ENCODE peak calls at places on chromosome 1, in nine cellular contexts. One of them, this sample, is unnamed. For H3K4me1, the result is how much of the 10 kb centered on the place peaks cover.

GRCh38 chr1:49364676-49365075 is 588.0 kb upstream of the BEND5 start:
- DNase-seq in A673: peak
- DNase-seq in A549: no peak
- DNase-seq in psoas muscle: no peak
- DNase-seq in Panc1: no peak
- DNase-seq in ovary: no peak
- DNase-seq in GM23338: peak
- DNase-seq in heart left ventricle: no peak
- DNase-seq in CD8-positive, alpha-beta T cell: no peak
- DNase-seq in this sample: no peak

GRCh38 chr1:192788184-192788583 is 20.7 kb upstream of the RGS2 start:
- DNase-seq in ovary: no peak
- DNase-seq in psoas muscle: no peak
- DNase-seq in CD8-positive, alpha-beta T cell: no peak
- DNase-seq in heart left ventricle: peak
- DNase-seq in A549: peak
- DNase-seq in A673: peak
- DNase-seq in GM23338: peak
- DNase-seq in Panc1: peak
- DNase-seq in this sample: no peak

GRCh38 chr1:112849967-112850641 is 105.9 kb downstream of the SLC16A1 start:
- DNase-seq in heart left ventricle: no peak
- DNase-seq in GM23338: peak
- DNase-seq in CD8-positive, alpha-beta T cell: no peak
- DNase-seq in A549: no peak
- DNase-seq in ovary: no peak
- DNase-seq in psoas muscle: no peak
- DNase-seq in Panc1: no peak
- DNase-seq in A673: no peak
- DNase-seq in this sample: no peak

GRCh38 chr1:147389532-147390184 is 147.2 kb downstream of the CHD1L start:
- DNase-seq in A549: peak
- DNase-seq in Panc1: peak
- DNase-seq in psoas muscle: peak
- DNase-seq in heart left ventricle: no peak
- DNase-seq in CD8-positive, alpha-beta T cell: no peak
- DNase-seq in ovary: no peak
- DNase-seq in A673: peak
- DNase-seq in GM23338: peak
- DNase-seq in this sample: no peak

GRCh38 chr1:226123591-226124471 is 61.3 kb downstream of the H3-3A start:
- DNase-seq in CD8-positive, alpha-beta T cell: no peak
- DNase-seq in A549: no peak
- DNase-seq in ovary: no peak
- DNase-seq in psoas muscle: no peak
- DNase-seq in heart left ventricle: no peak
- DNase-seq in GM23338: no peak
- DNase-seq in A673: no peak
- DNase-seq in Panc1: no peak
- DNase-seq in this sample: no peak

GRCh38 chr1:178870944-178871343 is at the start of gene ANGPTL1:
- DNase-seq in A673: peak
- DNase-seq in A549: no peak
- DNase-seq in Panc1: no peak
- DNase-seq in heart left ventricle: peak
- DNase-seq in psoas muscle: no peak
- DNase-seq in GM23338: peak
- DNase-seq in ovary: no peak
- DNase-seq in CD8-positive, alpha-beta T cell: no peak
- DNase-seq in this sample: no peak

GRCh38 chr1:52142220-52143153 is 598 bp downstream of the ZFYVE9 start:
- DNase-seq in A673: peak
- DNase-seq in CD8-positive, alpha-beta T cell: peak
- DNase-seq in Panc1: no peak
- DNase-seq in psoas muscle: peak
- DNase-seq in GM23338: peak
- DNase-seq in ovary: peak
- DNase-seq in heart left ventricle: peak
- DNase-seq in A549: peak
- DNase-seq in this sample: peak

GRCh38 chr1:209706622-209707021 is 2.0 kb downstream of the HSD11B1 start:
- DNase-seq in A673: no peak
- DNase-seq in psoas muscle: no peak
- DNase-seq in GM23338: no peak
- DNase-seq in CD8-positive, alpha-beta T cell: no peak
- DNase-seq in A549: no peak
- DNase-seq in Panc1: no peak
- DNase-seq in heart left ventricle: no peak
- DNase-seq in ovary: no peak
- DNase-seq in this sample: no peak

GRCh38 chr1:218345673-218346390 is 696 bp downstream of the TGFB2 start:
- DNase-seq in GM23338: peak
- DNase-seq in psoas muscle: peak
- DNase-seq in ovary: peak
- DNase-seq in A549: peak
- DNase-seq in Panc1: no peak
- DNase-seq in A673: peak
- DNase-seq in heart left ventricle: peak
- DNase-seq in CD8-positive, alpha-beta T cell: no peak
- DNase-seq in this sample: peak

GRCh38 chr1:56034222-56034621 is 545.1 kb downstream of the PLPP3 start:
- DNase-seq in Panc1: no peak
- DNase-seq in CD8-positive, alpha-beta T cell: no peak
- DNase-seq in heart left ventricle: no peak
- DNase-seq in A549: no peak
- DNase-seq in psoas muscle: no peak
- DNase-seq in A673: no peak
- DNase-seq in GM23338: no peak
- DNase-seq in ovary: no peak
- DNase-seq in this sample: no peak

GRCh38 chr1:31640179-31640578 is 4.5 kb downstream of the PEF1 start:
- DNase-seq in GM23338: no peak
- DNase-seq in psoas muscle: no peak
- DNase-seq in heart left ventricle: no peak
- DNase-seq in CD8-positive, alpha-beta T cell: no peak
- DNase-seq in A549: no peak
- DNase-seq in Panc1: no peak
- DNase-seq in A673: no peak
- DNase-seq in ovary: no peak
- DNase-seq in this sample: no peak

GRCh38 chr1:15046487-15047165 is 106.9 kb upstream of the TMEM51 start:
- DNase-seq in heart left ventricle: peak
- DNase-seq in GM23338: peak
- DNase-seq in CD8-positive, alpha-beta T cell: peak
- DNase-seq in A549: peak
- DNase-seq in ovary: peak
- DNase-seq in psoas muscle: peak
- DNase-seq in A673: peak
- DNase-seq in Panc1: peak
- DNase-seq in this sample: peak

GRCh38 chr1:203173566-203173965 is 2.1 kb downstream of the MYBPH start:
- DNase-seq in GM23338: no peak
- DNase-seq in ovary: no peak
- DNase-seq in psoas muscle: peak
- DNase-seq in A549: no peak
- DNase-seq in A673: peak
- DNase-seq in Panc1: no peak
- DNase-seq in heart left ventricle: no peak
- DNase-seq in CD8-positive, alpha-beta T cell: no peak
- DNase-seq in this sample: no peak

GRCh38 chr1:203170625-203171330 is 4.8 kb downstream of the MYBPH start:
- DNase-seq in ovary: no peak
- DNase-seq in Panc1: no peak
- DNase-seq in psoas muscle: no peak
- DNase-seq in heart left ventricle: no peak
- DNase-seq in A549: no peak
- DNase-seq in GM23338: no peak
- DNase-seq in A673: no peak
- DNase-seq in CD8-positive, alpha-beta T cell: no peak
- DNase-seq in this sample: no peak

GRCh38 chr1:203173156-203173555 is 2.5 kb downstream of the MYBPH start:
- DNase-seq in A673: no peak
- DNase-seq in ovary: no peak
- DNase-seq in GM23338: no peak
- DNase-seq in CD8-positive, alpha-beta T cell: no peak
- DNase-seq in Panc1: no peak
- DNase-seq in heart left ventricle: no peak
- DNase-seq in A549: no peak
- DNase-seq in psoas muscle: no peak
- DNase-seq in this sample: no peak

GRCh38 chr1:203171341-203172183 is 4.1 kb downstream of the MYBPH start:
- DNase-seq in heart left ventricle: no peak
- DNase-seq in ovary: no peak
- DNase-seq in CD8-positive, alpha-beta T cell: no peak
- DNase-seq in Panc1: no peak
- DNase-seq in GM23338: no peak
- DNase-seq in A673: no peak
- DNase-seq in A549: no peak
- DNase-seq in psoas muscle: no peak
- DNase-seq in this sample: no peak

DNA sequence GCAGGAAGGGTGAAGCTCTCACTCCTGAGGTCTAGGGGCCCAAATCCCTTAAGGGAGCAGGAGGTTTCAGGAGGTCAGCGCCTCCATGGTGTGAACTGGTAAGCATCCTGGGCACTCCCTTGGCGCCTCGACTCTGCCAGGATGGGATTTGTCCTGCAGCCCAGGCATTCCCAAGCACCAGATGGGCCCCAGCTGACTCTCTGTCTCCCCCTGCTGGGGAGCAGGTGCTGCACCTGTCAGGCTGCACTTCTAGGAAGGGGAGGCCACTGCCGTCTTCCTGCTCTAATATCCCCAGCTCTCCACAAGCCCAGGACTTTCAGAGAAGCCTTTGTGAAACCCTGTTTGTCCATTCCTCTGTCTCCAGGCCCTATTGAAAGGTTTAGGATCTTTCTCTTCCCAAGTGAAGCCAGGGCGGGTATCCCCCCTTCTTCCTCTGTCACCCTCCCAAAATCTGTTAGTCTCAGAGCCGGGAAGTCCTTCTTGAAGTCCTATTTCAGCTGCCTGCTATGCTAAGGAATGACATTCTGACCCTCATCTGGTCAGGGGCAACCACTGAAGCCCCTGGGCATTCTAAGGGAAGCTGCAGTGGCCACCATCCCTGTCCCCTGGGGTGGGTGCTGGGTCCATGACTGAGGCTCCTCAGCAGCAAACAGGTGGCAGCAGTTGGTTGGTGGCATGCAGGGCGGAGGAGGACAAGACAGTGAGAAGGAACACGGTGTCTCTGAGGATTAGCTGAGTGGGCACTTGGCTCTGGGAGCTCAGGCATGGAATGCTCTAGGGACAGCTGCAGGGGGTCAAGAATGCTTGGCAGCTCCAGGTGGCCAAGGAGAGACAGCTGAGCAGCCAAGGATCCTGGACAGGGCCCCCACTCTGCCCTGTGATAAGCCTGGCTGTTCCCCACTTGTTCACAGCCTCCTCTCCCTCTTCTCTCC is 3.2 kb downstream of the MYBPH start:
- DNase-seq in A549: peak
- DNase-seq in heart left ventricle: peak
- DNase-seq in A673: peak
- DNase-seq in CD8-positive, alpha-beta T cell: no peak
- DNase-seq in ovary: no peak
- DNase-seq in psoas muscle: peak
- DNase-seq in Panc1: peak
- DNase-seq in GM23338: peak
- DNase-seq in this sample: peak
- H3K4me1 ChIP-seq in A549: under half
- H3K4me1 ChIP-seq in heart left ventricle: under half
- H3K4me1 ChIP-seq in A673: under half
- H3K4me1 ChIP-seq in CD8-positive, alpha-beta T cell: under half
- H3K4me1 ChIP-seq in ovary: under half
- H3K4me1 ChIP-seq in psoas muscle: under half
- H3K4me1 ChIP-seq in Panc1: under half
- H3K4me1 ChIP-seq in GM23338: under half
- H3K4me1 ChIP-seq in this sample: under half

DNA sequence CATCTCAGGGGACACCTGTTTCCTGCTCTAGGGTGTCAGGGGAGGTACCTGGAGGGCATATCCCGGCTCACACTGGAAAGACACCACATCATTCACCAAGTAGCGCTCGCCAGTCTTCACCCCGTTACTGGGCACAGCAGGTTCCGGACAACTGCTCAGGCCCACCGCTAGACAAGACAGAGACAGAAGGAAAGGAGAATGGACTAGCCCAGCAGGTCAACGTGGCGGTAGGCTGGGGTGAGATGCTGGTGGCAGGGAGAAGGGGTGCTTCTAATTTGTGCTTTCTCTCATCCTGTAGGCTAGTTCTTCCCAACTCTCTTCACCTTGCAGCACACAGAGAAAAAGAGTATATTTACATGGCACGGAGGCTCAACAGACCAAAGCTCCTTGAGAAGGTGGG is 145.0 kb downstream of the ZSCAN20 start:
- DNase-seq in A549: no peak
- DNase-seq in psoas muscle: no peak
- DNase-seq in A673: no peak
- DNase-seq in CD8-positive, alpha-beta T cell: no peak
- DNase-seq in heart left ventricle: no peak
- DNase-seq in Panc1: no peak
- DNase-seq in GM23338: no peak
- DNase-seq in ovary: no peak
- DNase-seq in this sample: peak
- H3K4me1 ChIP-seq in A549: under half
- H3K4me1 ChIP-seq in psoas muscle: under half
- H3K4me1 ChIP-seq in A673: under half
- H3K4me1 ChIP-seq in CD8-positive, alpha-beta T cell: under half
- H3K4me1 ChIP-seq in heart left ventricle: under half
- H3K4me1 ChIP-seq in Panc1: under half
- H3K4me1 ChIP-seq in GM23338: under half
- H3K4me1 ChIP-seq in ovary: under half
- H3K4me1 ChIP-seq in this sample: under half

DNA sequence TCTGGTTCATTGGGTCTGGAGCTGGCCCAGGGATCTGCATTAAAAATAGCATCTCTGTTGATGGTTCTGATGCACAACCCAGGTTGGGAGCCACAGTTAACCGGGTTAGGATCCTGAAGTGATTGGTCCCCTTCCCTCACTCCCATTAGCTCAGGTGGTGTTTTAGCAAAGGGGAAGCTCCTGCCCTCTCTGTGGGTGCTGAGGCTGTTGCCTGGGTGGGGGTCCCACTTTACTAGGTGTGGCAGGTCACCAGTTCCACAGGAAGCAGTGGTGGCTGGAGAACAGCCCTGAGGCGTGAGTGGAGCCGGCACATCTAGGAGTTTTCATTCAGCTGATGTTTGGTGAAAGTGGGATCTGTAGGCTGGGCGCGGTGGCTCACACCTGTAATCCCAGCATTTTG is 86.5 kb downstream of the MAN1C1 start:
- DNase-seq in psoas muscle: no peak
- DNase-seq in GM23338: no peak
- DNase-seq in heart left ventricle: no peak
- DNase-seq in ovary: peak
- DNase-seq in A673: no peak
- DNase-seq in A549: no peak
- DNase-seq in Panc1: no peak
- DNase-seq in CD8-positive, alpha-beta T cell: no peak
- DNase-seq in this sample: no peak
- H3K4me1 ChIP-seq in psoas muscle: under half
- H3K4me1 ChIP-seq in GM23338: half or more
- H3K4me1 ChIP-seq in heart left ventricle: half or more
- H3K4me1 ChIP-seq in ovary: under half
- H3K4me1 ChIP-seq in A673: under half
- H3K4me1 ChIP-seq in A549: under half
- H3K4me1 ChIP-seq in Panc1: under half
- H3K4me1 ChIP-seq in CD8-positive, alpha-beta T cell: under half
- H3K4me1 ChIP-seq in this sample: under half

GRCh38 chr1:232568331-232568852 is 61.5 kb downstream of the SIPA1L2 start:
- DNase-seq in heart left ventricle: no peak
- DNase-seq in GM23338: no peak
- DNase-seq in CD8-positive, alpha-beta T cell: no peak
- DNase-seq in Panc1: no peak
- DNase-seq in A549: no peak
- DNase-seq in ovary: no peak
- DNase-seq in A673: peak
- DNase-seq in psoas muscle: no peak
- DNase-seq in this sample: no peak
- H3K4me1 ChIP-seq in heart left ventricle: half or more
- H3K4me1 ChIP-seq in GM23338: under half
- H3K4me1 ChIP-seq in CD8-positive, alpha-beta T cell: under half
- H3K4me1 ChIP-seq in Panc1: under half
- H3K4me1 ChIP-seq in A549: under half
- H3K4me1 ChIP-seq in ovary: under half
- H3K4me1 ChIP-seq in A673: under half
- H3K4me1 ChIP-seq in psoas muscle: under half
- H3K4me1 ChIP-seq in this sample: under half

This sample was measured in lung.